ENCODE peak calls at places on chromosomes 12 and 14, in six cellular contexts. G is IMR-90, U is H9, Y is neuronal stem cell, B is trophoblast cell, L is H1. K is an unnamed sample.

GRCh38 chr12:89960607-89961394 is 252.2 kb upstream of the ATP2B1 start:
- DNase-seq in Y (no peak), L (no peak), U (no peak), G (peak), B (peak), K (no peak)

GRCh38 chr12:80634903-80635302 is 72.5 kb upstream of the MYF6 start:
- DNase-seq in L (no peak), B (no peak), Y (no peak), U (no peak), G (no peak), K (no peak)

GRCh38 chr12:39037115-39037514 is 131.7 kb upstream of the CPNE8 start:
- DNase-seq in L (no peak), B (no peak), Y (no peak), U (no peak), G (no peak), K (no peak)

GRCh38 chr12:115752913-115753726 is 524.4 kb downstream of the MED13L start:
- DNase-seq in G (peak), Y (peak), U (peak), B (peak), L (no peak), K (peak)

GRCh38 chr12:105347486-105347885 is 17.0 kb downstream of the C12orf75 start:
- DNase-seq in L (no peak), Y (no peak), B (no peak), G (no peak), U (no peak), K (no peak)

GRCh38 chr14:94748667-94749347 is 21.1 kb downstream of the GSC start:
- DNase-seq in G (no peak), L (peak), Y (no peak), B (peak), U (peak), K (no peak)

GRCh38 chr12:115341442-115341841 is 657.5 kb upstream of the TBX3 start:
- DNase-seq in B (peak), L (no peak), Y (no peak), G (peak), U (no peak), K (peak)

GRCh38 chr12:4174417-4174816 is 99.1 kb upstream of the CCND2 start:
- DNase-seq in Y (no peak), G (no peak), U (no peak), L (peak), B (no peak), K (no peak)

GRCh38 chr12:105581420-105581819 is 250.9 kb downstream of the C12orf75 start:
- DNase-seq in B (no peak), G (no peak), Y (no peak), L (no peak), U (no peak), K (no peak)

GRCh38 chr12:55743967-55744931 is 1.3 kb downstream of the GDF11 start:
- DNase-seq in L (peak), B (no peak), G (no peak), U (no peak), Y (no peak), K (peak)

GRCh38 chr12:96421014-96421413 is 20.8 kb upstream of the CDK17 start:
- DNase-seq in B (no peak), U (no peak), Y (no peak), L (no peak), G (no peak), K (no peak)

GRCh38 chr12:14768823-14769405 is 34.4 kb downstream of the WBP11 start:
- DNase-seq in U (peak), Y (no peak), B (peak), L (peak), G (peak), K (peak)

DNA sequence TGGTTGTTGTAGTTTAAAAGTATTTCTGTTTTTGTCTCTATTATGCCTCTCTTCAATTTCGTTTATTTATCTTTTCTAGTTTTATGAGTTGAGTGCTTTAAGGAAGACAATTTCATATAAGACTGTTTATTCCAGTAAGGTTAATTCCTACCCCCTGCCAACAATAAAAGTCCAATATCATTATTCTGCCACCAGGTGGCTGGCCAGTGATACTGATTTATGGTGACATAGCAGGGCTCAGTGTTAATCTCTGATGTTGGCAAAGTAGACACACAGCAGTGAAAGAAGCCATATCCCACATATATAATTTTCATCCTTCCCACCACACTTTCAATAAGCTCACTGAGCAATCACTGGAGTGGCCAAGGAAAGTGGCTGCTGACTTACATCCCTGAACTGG is 69.0 kb upstream of the BMP4 start:
- DNase-seq in B (peak), G (peak), Y (no peak), U (no peak), L (no peak), K (peak)
- H4K91ac ChIP-seq in B (no peak), G (no peak), Y (no peak), U (no peak), L (no peak), K (no peak)

GRCh38 chr14:92924247-92924646 is 1.3 kb downstream of the CHGA start:
- DNase-seq in G (no peak), B (no peak), L (peak), Y (no peak), U (peak), K (no peak)
- H4K8ac ChIP-seq in G (no peak), B (no peak), L (no peak), Y (no peak), U (no peak), K (no peak)

DNA sequence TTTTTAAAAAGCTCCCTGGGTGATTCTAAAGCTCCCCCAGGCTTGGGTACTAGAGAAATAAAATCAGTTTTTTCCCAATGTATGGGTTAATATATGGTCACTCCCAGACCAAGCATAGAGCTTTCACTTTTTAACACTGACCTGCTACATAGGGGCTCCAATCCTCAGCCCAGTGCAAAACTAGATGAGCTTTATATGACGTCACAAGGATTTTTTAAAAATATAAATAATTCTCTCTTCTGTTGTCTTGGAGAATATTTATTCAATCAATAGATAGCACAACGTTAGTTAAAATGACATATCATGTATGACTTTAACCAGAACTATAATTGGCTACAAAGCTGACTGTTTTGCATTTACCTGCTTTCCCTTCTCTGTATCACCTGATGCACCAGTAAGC is 137.9 kb upstream of the TMCC3 start:
- DNase-seq in L (no peak), U (no peak), Y (no peak), B (no peak), G (no peak), K (no peak)
- H3K18ac ChIP-seq in L (no peak), U (no peak), Y (no peak), B (no peak), G (no peak), K (no peak)

GRCh38 chr12:87661770-87662402 is 367.3 kb downstream of the C12orf50 start:
- DNase-seq in G (peak), U (no peak), Y (no peak), L (no peak), B (no peak), K (peak)
- H4K91ac ChIP-seq in G (no peak), U (no peak), Y (no peak), L (no peak), B (no peak), K (no peak)

DNA sequence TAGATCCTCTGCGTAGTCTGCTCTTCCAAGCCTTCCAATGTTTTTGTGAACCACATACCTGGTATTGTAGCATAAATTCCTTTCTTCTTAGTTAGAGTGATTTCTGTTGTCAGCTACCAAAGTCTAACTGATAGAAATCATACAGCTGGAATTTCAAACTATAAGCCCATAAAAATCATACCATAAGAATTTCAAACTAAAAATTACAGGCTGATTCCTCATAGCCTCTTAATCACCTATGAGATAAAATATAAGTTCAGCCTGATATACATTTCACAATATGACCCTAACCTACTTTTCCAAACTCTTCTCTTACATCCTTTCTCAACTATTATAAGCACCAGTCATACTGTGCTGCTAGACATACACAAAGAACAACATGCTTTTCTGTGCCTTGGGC is 64.8 kb downstream of the PTHLH start:
- DNase-seq in G (peak), U (no peak), B (peak), Y (no peak), L (no peak), K (no peak)
- H4K8ac ChIP-seq in G (no peak), U (no peak), B (no peak), Y (no peak), L (no peak), K (no peak)

GRCh38 chr12:130628304-130628703 is 87.8 kb downstream of the RIMBP2 start:
- DNase-seq in Y (no peak), L (no peak), U (no peak), G (no peak), B (no peak), K (no peak)
- H3K18ac ChIP-seq in Y (no peak), L (no peak), U (no peak), G (no peak), B (no peak), K (no peak)